ENCODE peak calls at places on chromosomes 5 and 9, in nine cellular contexts. V is lower lobe of right lung, D is lung, R is A673, P is right lobe of liver, Y is epithelial cell of esophagus, S is kidney epithelial cell, W is cardiac muscle cell, L is IMR-90. F is an unnamed sample.

GRCh38 chr9:136848393-136849037 is 694 bp upstream of the PHPT1 start:
- DNase-seq in Y (peak), V (no peak), W (peak), D (no peak), R (peak), S (no peak), L (no peak), P (no peak), F (no peak)

GRCh38 chr9:18605763-18606162 is 131.8 kb downstream of the ADAMTSL1 start:
- DNase-seq in L (peak), Y (no peak), D (peak), R (no peak), P (peak), W (no peak), V (no peak), S (no peak), F (no peak)

GRCh38 chr9:5568868-5569267 is 58.5 kb downstream of the PDCD1LG2 start:
- DNase-seq in D (no peak), S (no peak), P (no peak), L (no peak), Y (no peak), V (no peak), W (no peak), R (no peak), F (no peak)

GRCh38 chr5:146073239-146073900 is 32.0 kb downstream of the PLAC8L1 start:
- DNase-seq in D (no peak), W (no peak), S (no peak), L (no peak), R (no peak), P (no peak), Y (no peak), V (no peak), F (no peak)

GRCh38 chr5:98064118-98064517 is 709.3 kb upstream of the RGMB start:
- DNase-seq in S (no peak), P (no peak), D (no peak), V (no peak), L (no peak), Y (no peak), R (no peak), W (no peak), F (no peak)

GRCh38 chr5:81848368-81848767 is 97.5 kb upstream of the SSBP2 start:
- DNase-seq in Y (no peak), S (no peak), L (no peak), V (no peak), P (no peak), R (peak), D (no peak), W (peak), F (no peak)

GRCh38 chr9:77996696-77997095 is 34.9 kb downstream of the GNAQ start:
- DNase-seq in S (no peak), V (no peak), W (no peak), R (no peak), D (no peak), Y (no peak), L (no peak), P (no peak), F (no peak)

GRCh38 chr5:32439086-32439642 is 5.4 kb downstream of the ZFR start:
- DNase-seq in S (no peak), R (no peak), Y (peak), W (no peak), D (no peak), P (no peak), V (no peak), L (no peak), F (no peak)

GRCh38 chr9:138080979-138081378 is 203.4 kb downstream of the CACNA1B start:
- DNase-seq in R (no peak), Y (no peak), S (no peak), L (no peak), W (no peak), P (no peak), D (no peak), V (peak), F (no peak)

GRCh38 chr9:88992556-88992955 is 1.3 kb downstream of the S1PR3 start:
- DNase-seq in R (no peak), S (no peak), Y (no peak), V (no peak), D (no peak), P (no peak), W (no peak), L (no peak), F (no peak)

GRCh38 chr5:108636135-108636888 is 111.4 kb upstream of the FER start:
- DNase-seq in Y (no peak), W (no peak), V (no peak), S (no peak), L (no peak), R (no peak), D (no peak), P (no peak), F (no peak)

GRCh38 chr5:180618830-180619562 is 27.7 kb upstream of the SCGB3A1 start:
- DNase-seq in V (no peak), D (no peak), L (peak), Y (peak), P (no peak), W (peak), R (peak), S (no peak), F (no peak)

DNA sequence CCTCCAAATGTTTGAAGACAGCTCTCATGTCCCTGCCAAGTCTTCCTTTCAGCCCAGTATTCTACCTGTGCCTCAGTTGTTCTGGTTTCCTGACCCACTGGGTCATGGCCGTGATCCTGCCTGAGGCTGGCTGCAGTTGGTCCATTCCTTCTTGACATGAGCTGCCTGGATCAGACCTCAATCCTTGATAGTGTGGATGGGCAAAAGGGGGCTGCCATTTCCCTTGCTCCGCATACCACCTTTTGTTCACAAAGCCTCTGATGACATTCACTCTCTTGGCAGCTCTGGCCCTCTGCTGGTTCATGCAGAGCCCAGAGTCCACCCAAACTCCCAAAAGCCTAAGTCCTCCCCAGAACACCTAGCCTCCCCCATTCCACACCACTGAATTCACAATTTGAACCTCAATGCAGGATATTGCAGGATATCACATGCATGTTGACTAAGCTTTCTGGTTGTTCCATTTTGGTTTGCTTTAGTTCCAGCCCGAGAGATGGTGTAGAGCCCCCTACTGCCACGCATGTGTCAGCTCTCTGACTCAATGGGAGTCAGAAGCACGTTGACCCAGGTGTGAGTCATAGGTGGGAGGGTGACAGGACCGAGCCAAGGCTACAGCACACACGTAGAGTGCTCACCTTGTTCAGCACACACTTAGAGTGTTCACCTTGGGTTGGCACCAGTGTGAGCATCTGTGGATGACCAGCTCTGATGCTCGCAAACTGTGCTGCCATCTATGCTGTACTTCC is 137.2 kb downstream of the MTX3 start:
- DNase-seq in Y (peak), D (no peak), S (peak), W (no peak), P (no peak), R (no peak), V (no peak), L (peak), F (no peak)
- TF ChIP-seq CTCF in Y (no peak), D (no peak), S (no peak), W (no peak), P (no peak), R (peak), V (no peak), L (no peak), F (no peak)

GRCh38 chr5:90410178-90410762 is 714 bp upstream of the CETN3 start:
- DNase-seq in V (no peak), P (no peak), S (no peak), L (no peak), Y (no peak), R (no peak), D (no peak), W (no peak), F (no peak)
- TF ChIP-seq CTCF in V (no peak), P (no peak), S (no peak), L (no peak), Y (no peak), R (no peak), D (no peak), W (no peak), F (no peak)

DNA sequence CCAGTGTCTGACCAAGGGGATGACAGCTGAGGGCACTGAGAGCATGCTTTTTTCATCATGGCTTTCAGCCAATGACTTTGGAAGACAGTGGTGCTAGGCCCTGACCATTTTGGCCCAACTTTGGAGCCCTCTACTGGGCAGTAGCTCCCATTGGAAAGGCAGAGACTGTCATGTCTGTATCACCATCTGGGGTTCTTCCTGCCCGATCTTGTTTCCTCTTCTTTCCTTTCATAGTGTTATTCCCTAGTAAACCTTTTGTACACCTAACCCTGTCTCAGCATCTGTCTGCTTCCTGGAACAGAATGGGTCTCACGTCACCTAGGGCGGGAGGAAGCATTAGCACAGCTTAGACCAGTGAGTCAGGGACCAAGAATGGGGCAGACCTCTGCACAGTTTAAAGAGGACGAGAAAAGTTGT is 97.4 kb upstream of the MAST4 start:
- DNase-seq in Y (peak), S (no peak), P (no peak), L (no peak), D (no peak), R (peak), V (no peak), W (no peak), F (no peak)
- TF ChIP-seq CTCF in Y (peak), S (no peak), P (no peak), L (no peak), D (no peak), R (peak), V (no peak), W (peak), F (no peak)

DNA sequence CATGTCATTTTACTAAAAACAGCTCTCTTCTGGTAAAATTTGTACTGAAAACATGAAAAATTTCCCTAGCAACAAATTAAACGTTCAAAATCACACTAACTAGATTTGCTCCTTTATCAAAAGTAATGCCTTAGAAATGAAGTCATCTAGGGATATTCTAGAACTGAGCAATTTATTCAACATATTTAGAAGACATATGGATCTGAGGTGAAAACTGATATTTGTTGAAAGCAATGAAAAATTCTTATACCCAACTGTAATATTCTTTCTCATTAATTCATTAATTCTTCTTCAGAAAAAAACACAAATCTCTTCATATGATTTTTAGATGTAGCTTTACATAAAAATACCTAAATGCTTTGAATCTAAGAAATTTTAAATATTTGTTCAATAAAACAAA is 604.9 kb downstream of the NR2F1-AS1 start:
- DNase-seq in W (no peak), V (no peak), P (no peak), S (no peak), L (no peak), Y (no peak), D (no peak), R (no peak), F (no peak)
- TF ChIP-seq CTCF in W (no peak), V (no peak), P (no peak), S (no peak), L (no peak), Y (no peak), D (no peak), R (no peak), F (no peak)

GRCh38 chr9:134438204-134438788 is 112.0 kb downstream of the RXRA start:
- DNase-seq in S (no peak), V (peak), Y (peak), P (no peak), R (no peak), W (no peak), D (no peak), L (no peak), F (no peak)
- TF ChIP-seq CTCF in S (peak), V (peak), Y (peak), P (peak), R (no peak), W (no peak), D (no peak), L (no peak), F (no peak)

GRCh38 chr9:113154471-113154870 is 3.7 kb downstream of the SLC31A2 start:
- DNase-seq in D (no peak), Y (peak), L (peak), R (no peak), P (no peak), W (no peak), V (no peak), S (peak), F (no peak)

GRCh38 chr9:113150670-113151591 is at the start of gene SLC31A2:
- DNase-seq in R (peak), Y (peak), D (peak), W (peak), S (peak), V (peak), P (peak), L (peak), F (peak)

GRCh38 chr9:113151696-113152630 is 1.2 kb downstream of the SLC31A2 start:
- DNase-seq in W (no peak), D (no peak), P (no peak), S (no peak), R (no peak), V (peak), L (no peak), Y (peak), F (no peak)

GRCh38 chr9:113153599-113153998 is 2.8 kb downstream of the SLC31A2 start:
- DNase-seq in D (no peak), V (no peak), L (no peak), W (no peak), S (no peak), Y (peak), R (no peak), P (no peak), F (no peak)

GRCh38 chr9:113152699-113153098 is 1.9 kb downstream of the SLC31A2 start:
- DNase-seq in R (no peak), Y (peak), L (no peak), P (no peak), D (no peak), V (no peak), W (no peak), S (no peak), F (no peak)
- TF ChIP-seq CTCF in R (no peak), Y (no peak), L (no peak), P (no peak), D (no peak), V (no peak), W (no peak), S (no peak), F (no peak)

DNA sequence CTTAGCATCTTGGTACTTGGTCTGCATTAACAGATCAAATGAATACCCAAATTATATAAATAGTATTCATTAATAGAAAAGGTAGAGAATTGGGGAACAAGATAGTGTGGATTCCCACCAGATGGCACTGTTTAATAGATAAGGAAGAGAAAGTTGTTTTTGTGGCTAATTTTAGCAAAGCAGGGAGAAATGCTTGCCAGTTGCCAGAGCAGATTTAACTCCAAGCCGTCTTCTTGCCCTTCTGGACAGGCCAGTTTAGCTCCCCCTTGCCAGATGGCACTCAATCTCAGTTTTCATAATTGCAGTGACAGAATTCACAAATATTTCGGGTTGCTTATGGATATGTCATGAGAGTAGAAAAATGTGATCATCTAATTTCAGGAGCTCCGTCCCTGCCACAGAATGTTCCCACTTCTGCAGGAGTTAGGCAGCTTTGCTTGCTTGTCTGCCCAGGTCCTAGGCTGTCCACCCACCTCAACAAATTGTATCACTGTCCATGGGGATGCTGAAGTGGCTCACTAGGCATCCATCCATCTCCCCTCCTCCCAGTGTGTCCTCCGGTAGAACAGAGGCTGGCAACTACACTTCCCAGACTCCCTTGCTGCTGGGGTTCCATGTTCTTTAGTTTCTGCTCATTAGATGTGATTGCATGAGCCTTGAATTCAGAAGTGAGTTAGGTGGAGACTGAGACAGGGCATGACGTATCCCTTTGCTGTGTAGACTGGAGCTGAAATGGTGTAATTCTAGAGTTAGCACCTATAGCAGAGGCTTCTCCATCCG is 11.8 kb upstream of the HEXB start:
- DNase-seq in Y (peak), P (no peak), R (peak), D (no peak), V (no peak), W (peak), S (no peak), L (peak), F (no peak)
- TF ChIP-seq CTCF in Y (peak), P (peak), R (peak), D (no peak), V (peak), W (peak), S (peak), L (peak), F (no peak)